ENCODE peak calls at places on chromosomes 2 and 18, in eight cellular contexts. D is effector memory CD4-positive, alpha-beta T cell; E is psoas muscle; Y is HuH-7; P is Daoy; A is NCI-H1105; W is lower leg skin; H is hypothalamus. M is an unnamed sample.

GRCh38 chr2:187566266-187566665 is 12.0 kb upstream of the TFPI start:
- DNase-seq in D (no peak), A (peak), H (no peak), W (no peak), E (no peak), P (no peak), Y (no peak), M (no peak)

GRCh38 chr2:73970850-73971471 is 13.7 kb upstream of the TET3 start:
- DNase-seq in A (no peak), D (peak), W (peak), H (peak), E (peak), Y (no peak), P (peak), M (no peak)

GRCh38 chr2:118059919-118060478 is 28.3 kb upstream of the INSIG2 start:
- DNase-seq in H (no peak), W (no peak), D (no peak), P (peak), Y (no peak), A (no peak), E (no peak), M (no peak)

GRCh38 chr2:204681412-204681811 is 136.1 kb downstream of the PARD3B start:
- DNase-seq in A (no peak), P (no peak), H (no peak), Y (no peak), E (no peak), W (no peak), D (no peak), M (no peak)

GRCh38 chr2:209532321-209532720 is 108.5 kb downstream of the MAP2 start:
- DNase-seq in D (no peak), Y (no peak), H (no peak), A (no peak), E (no peak), P (no peak), W (no peak), M (no peak)

GRCh38 chr2:135744761-135745314 is 3.2 kb downstream of the UBXN4 start:
- DNase-seq in A (no peak), W (peak), E (no peak), H (no peak), D (no peak), P (peak), Y (peak), M (no peak)

GRCh38 chr2:134917958-134918517 is 584 bp upstream of the CCNT2 start:
- DNase-seq in D (peak), A (peak), E (no peak), H (no peak), W (no peak), Y (no peak), P (no peak), M (peak)

GRCh38 chr18:59231157-59231556 is 11.2 kb downstream of the GRP start:
- DNase-seq in Y (no peak), A (no peak), W (no peak), E (no peak), H (no peak), D (no peak), P (no peak), M (no peak)

GRCh38 chr2:222038086-222038802 is 260.6 kb downstream of the PAX3 start:
- DNase-seq in Y (peak), A (peak), P (no peak), D (no peak), W (no peak), E (no peak), H (no peak), M (no peak)

GRCh38 chr2:241764272-241765241 is 12.1 kb upstream of the GAL3ST2 start:
- DNase-seq in H (no peak), D (no peak), E (no peak), P (no peak), A (no peak), W (no peak), Y (no peak), M (no peak)

GRCh38 chr2:63654959-63655358 is 66.2 kb downstream of the MDH1 start:
- DNase-seq in Y (no peak), W (no peak), H (no peak), D (no peak), P (peak), E (no peak), A (no peak), M (no peak)

GRCh38 chr18:2572892-2573291 is 1.5 kb downstream of the NDC80 start:
- DNase-seq in A (no peak), P (no peak), D (no peak), E (no peak), H (no peak), Y (no peak), W (no peak), M (no peak)

GRCh38 chr2:75424936-75425619 is 135.7 kb downstream of the EVA1A start:
- DNase-seq in D (no peak), W (no peak), Y (no peak), E (no peak), A (no peak), P (peak), H (no peak), M (no peak)

GRCh38 chr18:27687351-27687979 is 489.5 kb downstream of the CDH2 start:
- DNase-seq in H (no peak), W (no peak), D (no peak), Y (no peak), E (no peak), P (no peak), A (no peak), M (no peak)

GRCh38 chr2:224111576-224111975 is 72.5 kb upstream of the SERPINE2 start:
- DNase-seq in D (no peak), E (no peak), H (no peak), W (no peak), Y (no peak), A (no peak), P (no peak), M (no peak)

GRCh38 chr2:166468124-166469024 is 25.7 kb downstream of the SCN7A start:
- DNase-seq in H (no peak), A (no peak), E (no peak), Y (no peak), W (no peak), D (no peak), P (no peak), M (no peak)

GRCh38 chr2:64426191-64426952 is 27.6 kb upstream of the LGALSL start:
- DNase-seq in E (no peak), A (no peak), Y (no peak), D (no peak), P (peak), H (no peak), W (no peak), M (no peak)

GRCh38 chr2:224971214-224971613 is 71.1 kb downstream of the DOCK10 start:
- DNase-seq in Y (no peak), D (no peak), A (no peak), W (peak), H (no peak), P (no peak), E (peak), M (no peak)

GRCh38 chr2:172452845-172453244 is 25.5 kb downstream of the ITGA6 start:
- DNase-seq in W (peak), P (no peak), Y (peak), A (no peak), H (no peak), E (no peak), D (no peak), M (no peak)